ENCODE peak calls at places on chromosomes 7 and 10, in nine cellular contexts. V is MM.1S; W is H54; A is EL; Q is central memory CD4-positive, alpha-beta T cell; P is hypothalamus; X is RCC 7860; G is iris pigment epithelial cell; J is GDM1. T is an unnamed sample.

GRCh38 chr10:89242840-89243586 is 8.6 kb downstream of the LIPA start:
- DNase-seq in Q (no peak), A (no peak), G (no peak), V (no peak), P (no peak), X (no peak), J (no peak), W (no peak), T (no peak)

GRCh38 chr10:128927389-128927788 is 539.7 kb upstream of the MGMT start:
- DNase-seq in G (no peak), X (no peak), P (no peak), Q (no peak), A (no peak), V (no peak), J (no peak), W (no peak), T (no peak)

GRCh38 chr7:35729061-35729783 is 34.3 kb upstream of the HERPUD2 start:
- DNase-seq in X (no peak), J (no peak), W (no peak), A (no peak), V (peak), G (no peak), Q (peak), P (no peak), T (no peak)

GRCh38 chr7:40680657-40681056 is 545.9 kb downstream of the SUGCT start:
- DNase-seq in Q (no peak), V (peak), X (peak), W (peak), A (peak), P (no peak), G (peak), J (no peak), T (peak)

GRCh38 chr7:6074612-6075380 is 43.6 kb downstream of the ANKRD61 start:
- DNase-seq in W (no peak), V (no peak), X (no peak), Q (no peak), G (peak), P (no peak), J (no peak), A (no peak), T (no peak)

GRCh38 chr10:94066411-94066810 is 72.7 kb downstream of the PLCE1 start:
- DNase-seq in X (no peak), Q (no peak), J (no peak), V (peak), W (no peak), A (peak), P (no peak), G (peak), T (peak)

GRCh38 chr7:101581891-101582290 is 47.2 kb downstream of the MYL10 start:
- DNase-seq in P (no peak), W (no peak), X (no peak), A (no peak), J (no peak), Q (no peak), G (no peak), V (no peak), T (no peak)

GRCh38 chr10:43901744-43902504 is 253.2 kb upstream of the ZNF32 start:
- DNase-seq in X (no peak), W (no peak), Q (no peak), P (no peak), A (no peak), G (no peak), V (no peak), J (no peak), T (no peak)

GRCh38 chr10:125116652-125117310 is 43.6 kb downstream of the CTBP2 start:
- DNase-seq in G (no peak), J (no peak), P (no peak), V (no peak), X (no peak), Q (no peak), W (no peak), A (no peak), T (no peak)

GRCh38 chr10:128867119-128867518 is 599.9 kb upstream of the MGMT start:
- DNase-seq in V (no peak), J (no peak), A (no peak), G (no peak), W (no peak), X (no peak), P (no peak), Q (no peak), T (no peak)

GRCh38 chr7:104956753-104957450 is 57.1 kb upstream of the KMT2E start:
- DNase-seq in J (peak), V (peak), W (peak), G (peak), A (peak), X (peak), P (no peak), Q (no peak), T (peak)

GRCh38 chr7:30562498-30562897 is 32.2 kb upstream of the GARS1 start:
- DNase-seq in A (no peak), X (peak), P (no peak), W (no peak), J (no peak), G (peak), V (no peak), Q (no peak), T (peak)

GRCh38 chr7:151133266-151133985 is 34.1 kb downstream of the GBX1 start:
- DNase-seq in G (no peak), Q (no peak), P (no peak), W (no peak), V (no peak), X (no peak), A (no peak), J (no peak), T (no peak)

GRCh38 chr7:42661312-42661711 is 250.6 kb downstream of the C7orf25 start:
- DNase-seq in P (no peak), W (peak), G (peak), X (peak), A (peak), Q (no peak), J (no peak), V (no peak), T (peak)

GRCh38 chr7:99244942-99245341 is 27.7 kb upstream of the MYH16 start:
- DNase-seq in A (peak), G (no peak), W (peak), P (no peak), V (no peak), J (no peak), Q (no peak), X (peak), T (no peak)

GRCh38 chr10:6339891-6340290 is 137.2 kb downstream of the PFKFB3 start:
- DNase-seq in J (no peak), A (no peak), W (no peak), V (no peak), Q (no peak), X (no peak), G (no peak), P (no peak), T (no peak)

GRCh38 chr7:14793151-14793550 is 109.4 kb downstream of the DGKB start:
- DNase-seq in P (no peak), X (no peak), W (no peak), G (no peak), Q (no peak), A (no peak), V (no peak), J (no peak), T (no peak)

GRCh38 chr7:83749495-83749894 is 100.6 kb upstream of the SEMA3E start:
- DNase-seq in X (no peak), Q (no peak), P (no peak), V (no peak), W (no peak), J (no peak), A (no peak), G (no peak), T (no peak)

GRCh38 chr10:1198453-1199344 is 142.5 kb downstream of the WDR37 start:
- DNase-seq in V (no peak), Q (no peak), X (no peak), G (no peak), A (no peak), J (no peak), P (no peak), W (no peak), T (no peak)

GRCh38 chr7:74599251-74599650 is 58.3 kb upstream of the GTF2I start:
- DNase-seq in J (no peak), P (no peak), W (no peak), A (no peak), X (no peak), Q (no peak), G (no peak), V (no peak), T (no peak)

GRCh38 chr7:127504715-127505114 is 80.7 kb downstream of the GCC1 start:
- DNase-seq in V (peak), Q (no peak), W (no peak), J (no peak), X (no peak), G (peak), A (peak), P (no peak), T (peak)

GRCh38 chr7:28037220-28038010 is 143.2 kb downstream of the JAZF1 start:
- DNase-seq in W (peak), Q (no peak), J (peak), P (no peak), X (peak), V (no peak), G (peak), A (peak), T (peak)

GRCh38 chr7:35727571-35727970 is 32.6 kb upstream of the HERPUD2 start:
- DNase-seq in A (no peak), W (no peak), J (no peak), G (no peak), P (no peak), Q (no peak), V (no peak), X (no peak), T (no peak)

GRCh38 chr10:73625004-73625883 is 16.0 kb downstream of the MYOZ1 start:
- DNase-seq in A (peak), W (peak), J (no peak), P (peak), V (peak), G (peak), X (peak), Q (no peak), T (peak)

T was measured in ACHN.